ENCODE peak calls at places on chromosomes 12 and 14, in nine cellular contexts. C, A, D, F, I, W, S, L and Y are unnamed samples.

GRCh38 chr12:42039146-42039545 is 105.5 kb downstream of the GXYLT1 start:
- DNase-seq in W (no peak), L (no peak), F (no peak), A (peak), D (no peak), S (no peak), I (peak), C (no peak), Y (peak)

GRCh38 chr12:102024765-102025164 is 37.0 kb downstream of the WASHC3 start:
- DNase-seq in L (no peak), W (no peak), I (no peak), F (no peak), C (no peak), S (no peak), A (no peak), D (no peak), Y (no peak)

GRCh38 chr12:124864326-124864752 is 675 bp upstream of the SCARB1 start:
- DNase-seq in F (no peak), L (no peak), A (no peak), C (no peak), W (no peak), I (no peak), D (no peak), S (no peak), Y (no peak)

GRCh38 chr14:64388533-64389243 is 535 bp downstream of the MTHFD1 start:
- DNase-seq in C (no peak), D (peak), L (peak), F (no peak), I (peak), W (no peak), A (peak), S (peak), Y (no peak)

GRCh38 chr12:6057693-6058092 is 66.8 kb downstream of the VWF start:
- DNase-seq in C (no peak), W (no peak), I (no peak), L (no peak), A (no peak), S (no peak), D (peak), F (no peak), Y (no peak)

GRCh38 chr14:89787525-89787924 is 167.0 kb downstream of the EFCAB11 start:
- DNase-seq in F (no peak), D (no peak), C (no peak), A (peak), I (peak), L (no peak), W (no peak), S (no peak), Y (no peak)

GRCh38 chr14:93914278-93914677 is 12.9 kb upstream of the FAM181A start:
- DNase-seq in L (no peak), W (no peak), F (no peak), I (no peak), C (no peak), A (no peak), S (no peak), D (no peak), Y (no peak)

GRCh38 chr12:5456906-5457305 is 25.0 kb downstream of the NTF3 start:
- DNase-seq in L (no peak), F (no peak), I (peak), C (no peak), W (no peak), A (peak), S (no peak), D (peak), Y (peak)

GRCh38 chr12:122067548-122067947 is 11.0 kb upstream of the MLXIP start:
- DNase-seq in C (no peak), A (no peak), D (no peak), L (no peak), S (no peak), W (no peak), I (no peak), F (no peak), Y (no peak)

GRCh38 chr14:93954900-93955891 is 21.2 kb downstream of the ASB2 start:
- DNase-seq in S (no peak), I (no peak), D (no peak), C (peak), A (no peak), W (no peak), L (no peak), F (peak), Y (no peak)

GRCh38 chr12:48813464-48814312 is 4.6 kb upstream of the CACNB3 start:
- DNase-seq in C (no peak), S (no peak), W (no peak), F (no peak), D (peak), A (peak), L (no peak), I (no peak), Y (no peak)

GRCh38 chr12:107091381-107091780 is 2.0 kb downstream of the CRY1 start:
- DNase-seq in W (peak), F (no peak), D (no peak), A (peak), S (no peak), C (no peak), I (peak), L (no peak), Y (no peak)

GRCh38 chr12:114430306-114430705 is 24.4 kb upstream of the TBX5 start:
- DNase-seq in F (no peak), L (no peak), W (no peak), A (peak), C (no peak), D (no peak), I (peak), S (no peak), Y (peak)

GRCh38 chr14:75259510-75259855 is 19.1 kb upstream of the FOS start:
- DNase-seq in W (peak), F (no peak), I (peak), C (no peak), D (no peak), S (no peak), A (peak), L (no peak), Y (no peak)

GRCh38 chr14:104437703-104438102 is 141.9 kb upstream of the C14orf180 start:
- DNase-seq in I (no peak), A (no peak), C (no peak), F (no peak), W (no peak), D (no peak), S (no peak), L (no peak), Y (no peak)

GRCh38 chr12:114628199-114628598 is 55.8 kb downstream of the TBX3 start:
- DNase-seq in I (peak), A (no peak), L (no peak), W (no peak), F (no peak), S (no peak), C (no peak), D (no peak), Y (no peak)

GRCh38 chr12:90262261-90262660 is 553.6 kb upstream of the ATP2B1 start:
- DNase-seq in W (no peak), I (peak), F (no peak), S (no peak), A (peak), L (no peak), C (no peak), D (no peak), Y (no peak)

GRCh38 chr12:14716848-14717444 is 20.5 kb upstream of the GUCY2C start:
- DNase-seq in A (peak), S (no peak), D (peak), I (peak), L (no peak), C (peak), F (peak), W (no peak), Y (no peak)

GRCh38 chr12:44021471-44021971 is 185.6 kb downstream of the TMEM117 start:
- DNase-seq in D (no peak), S (no peak), F (peak), A (no peak), I (no peak), C (peak), L (no peak), W (no peak), Y (no peak)

GRCh38 chr12:87280356-87280755 is 748.8 kb downstream of the C12orf50 start:
- DNase-seq in A (no peak), W (no peak), C (peak), I (no peak), L (no peak), S (no peak), F (peak), D (no peak), Y (no peak)

GRCh38 chr14:100779691-100780080 is 46.2 kb upstream of the MEG3 start:
- DNase-seq in I (no peak), S (no peak), W (no peak), A (no peak), D (no peak), C (no peak), F (no peak), L (no peak), Y (no peak)

GRCh38 chr14:67883717-67884116 is 64.1 kb downstream of the RAD51B start:
- DNase-seq in L (no peak), S (no peak), I (peak), F (no peak), C (no peak), W (peak), D (no peak), A (peak), Y (no peak)

GRCh38 chr14:101198398-101199027 is 295.0 kb upstream of the RTL1 start:
- DNase-seq in I (no peak), W (no peak), A (no peak), S (no peak), C (no peak), L (peak), D (no peak), F (no peak), Y (no peak)

GRCh38 chr12:53051058-53051880 is 1.4 kb downstream of the TNS2 start:
- DNase-seq in C (no peak), I (peak), A (peak), F (no peak), W (peak), L (peak), D (no peak), S (peak), Y (peak)

GRCh38 chr12:69284131-69284530 is 44.8 kb downstream of the CPSF6 start:
- DNase-seq in C (no peak), L (peak), A (peak), W (peak), I (peak), D (peak), F (no peak), S (no peak), Y (peak)

GRCh38 chr12:94563261-94563660 is 87.1 kb downstream of the TMCC3 start:
- DNase-seq in A (no peak), W (no peak), F (no peak), I (peak), L (no peak), S (no peak), D (no peak), C (no peak), Y (no peak)

GRCh38 chr14:34051966-34052657 is 101.2 kb upstream of the EGLN3 start:
- DNase-seq in D (no peak), L (no peak), I (peak), C (no peak), S (no peak), A (no peak), F (no peak), W (no peak), Y (peak)

GRCh38 chr14:50242566-50243288 is 11.3 kb upstream of the SOS2 start:
- DNase-seq in W (no peak), A (no peak), L (no peak), D (no peak), C (no peak), F (no peak), I (peak), S (no peak), Y (no peak)

GRCh38 chr14:36659010-36659821 is 2.4 kb upstream of the PAX9 start:
- DNase-seq in S (no peak), A (no peak), I (no peak), D (no peak), L (no peak), F (no peak), W (no peak), C (peak), Y (no peak)

GRCh38 chr12:82596484-82596883 is 90.2 kb upstream of the TMTC2 start:
- DNase-seq in S (no peak), L (no peak), F (no peak), W (peak), D (no peak), I (no peak), C (no peak), A (no peak), Y (no peak)

GRCh38 chr12:6285063-6285477 is 25.4 kb upstream of the PLEKHG6 start:
- DNase-seq in W (peak), A (peak), I (peak), L (no peak), S (peak), D (peak), C (peak), F (no peak), Y (peak)

GRCh38 chr14:94036328-94037167 is 10.4 kb downstream of the OTUB2 start:
- DNase-seq in F (no peak), L (peak), A (peak), S (peak), I (peak), W (peak), C (peak), D (peak), Y (no peak)